ENCODE peak calls at places on chromosomes 12 and 14, in four cellular contexts. One of them, this sample, is unnamed.

GRCh38 chr12:95443458-95443857 is 30.5 kb upstream of the METAP2 start:
- DNase-seq in C1 segment of cervical spinal cord: no peak
- DNase-seq in nephron progenitor cell: no peak
- DNase-seq in lower lobe of right lung: no peak
- DNase-seq in this sample: no peak

GRCh38 chr14:38404616-38405015 is 148.7 kb upstream of the CLEC14A start:
- DNase-seq in C1 segment of cervical spinal cord: no peak
- DNase-seq in nephron progenitor cell: no peak
- DNase-seq in lower lobe of right lung: no peak
- DNase-seq in this sample: no peak

GRCh38 chr12:52631676-52632459 is 13.5 kb upstream of the KRT73 start:
- DNase-seq in C1 segment of cervical spinal cord: no peak
- DNase-seq in nephron progenitor cell: no peak
- DNase-seq in lower lobe of right lung: no peak
- DNase-seq in this sample: no peak

GRCh38 chr14:51304428-51304827 is 64.4 kb downstream of the TMX1 start:
- DNase-seq in C1 segment of cervical spinal cord: no peak
- DNase-seq in nephron progenitor cell: no peak
- DNase-seq in lower lobe of right lung: no peak
- DNase-seq in this sample: no peak

GRCh38 chr14:56549721-56550120 is 29.9 kb upstream of the TMEM260 start:
- DNase-seq in C1 segment of cervical spinal cord: no peak
- DNase-seq in nephron progenitor cell: no peak
- DNase-seq in lower lobe of right lung: no peak
- DNase-seq in this sample: no peak

GRCh38 chr14:75454963-75455546 is 27.2 kb downstream of the JDP2 start:
- DNase-seq in C1 segment of cervical spinal cord: no peak
- DNase-seq in nephron progenitor cell: no peak
- DNase-seq in lower lobe of right lung: peak; percentile 72
- DNase-seq in this sample: no peak

GRCh38 chr14:28609228-28609828 is 157.3 kb upstream of the FOXG1 start:
- DNase-seq in C1 segment of cervical spinal cord: no peak
- DNase-seq in nephron progenitor cell: peak; percentile 77
- DNase-seq in lower lobe of right lung: peak; percentile 50
- DNase-seq in this sample: peak; percentile 57

GRCh38 chr12:120399531-120399930 is 30.6 kb upstream of the MSI1 start:
- DNase-seq in C1 segment of cervical spinal cord: no peak
- DNase-seq in nephron progenitor cell: no peak
- DNase-seq in lower lobe of right lung: no peak
- DNase-seq in this sample: no peak

GRCh38 chr12:75724913-75725312 is 213.5 kb upstream of the KRR1 start:
- DNase-seq in C1 segment of cervical spinal cord: no peak
- DNase-seq in nephron progenitor cell: no peak
- DNase-seq in lower lobe of right lung: no peak
- DNase-seq in this sample: peak; percentile 35

GRCh38 chr14:74964787-74965769 is 9.7 kb upstream of the PGF start:
- DNase-seq in C1 segment of cervical spinal cord: no peak
- DNase-seq in nephron progenitor cell: no peak
- DNase-seq in lower lobe of right lung: no peak
- DNase-seq in this sample: no peak

GRCh38 chr14:102503576-102504224 is 5.9 kb downstream of the ANKRD9 start:
- DNase-seq in C1 segment of cervical spinal cord: no peak
- DNase-seq in nephron progenitor cell: no peak
- DNase-seq in lower lobe of right lung: no peak
- DNase-seq in this sample: no peak

GRCh38 chr12:570949-571794 is 92.1 kb downstream of the NINJ2 start:
- DNase-seq in C1 segment of cervical spinal cord: no peak
- DNase-seq in nephron progenitor cell: peak; percentile 32
- DNase-seq in lower lobe of right lung: peak; percentile 60
- DNase-seq in this sample: no peak

GRCh38 chr12:68163546-68164210 is 4.1 kb upstream of the IFNG start:
- DNase-seq in C1 segment of cervical spinal cord: no peak
- DNase-seq in nephron progenitor cell: no peak
- DNase-seq in lower lobe of right lung: no peak
- DNase-seq in this sample: no peak

GRCh38 chr12:18737819-18738218 is at the start of the genes CAPZA3 and PLCZ1:
- DNase-seq in C1 segment of cervical spinal cord: no peak
- DNase-seq in nephron progenitor cell: no peak
- DNase-seq in lower lobe of right lung: no peak
- DNase-seq in this sample: no peak

GRCh38 chr12:54587315-54587821 is 1.1 kb downstream of the PPP1R1A start:
- DNase-seq in C1 segment of cervical spinal cord: peak; percentile 51
- DNase-seq in nephron progenitor cell: no peak
- DNase-seq in lower lobe of right lung: no peak
- DNase-seq in this sample: no peak

GRCh38 chr12:56288705-56289387 is 11.3 kb downstream of the CS start:
- DNase-seq in C1 segment of cervical spinal cord: no peak
- DNase-seq in nephron progenitor cell: no peak
- DNase-seq in lower lobe of right lung: no peak
- DNase-seq in this sample: no peak

GRCh38 chr14:71956920-71957563 is 24.8 kb downstream of the RGS6 start:
- DNase-seq in C1 segment of cervical spinal cord: no peak
- DNase-seq in nephron progenitor cell: no peak
- DNase-seq in lower lobe of right lung: no peak
- DNase-seq in this sample: peak; percentile 61

GRCh38 chr12:30622509-30622908 is 73.2 kb downstream of the IPO8 start:
- DNase-seq in C1 segment of cervical spinal cord: no peak
- DNase-seq in nephron progenitor cell: no peak
- DNase-seq in lower lobe of right lung: no peak
- DNase-seq in this sample: no peak

GRCh38 chr14:69475194-69475818 is 9.2 kb upstream of the PLEKHD1 start:
- DNase-seq in C1 segment of cervical spinal cord: no peak
- DNase-seq in nephron progenitor cell: no peak
- DNase-seq in lower lobe of right lung: no peak
- DNase-seq in this sample: no peak

GRCh38 chr14:20866963-20867362 is 24.2 kb upstream of the RNASE3 start:
- DNase-seq in C1 segment of cervical spinal cord: no peak
- DNase-seq in nephron progenitor cell: peak; percentile 20
- DNase-seq in lower lobe of right lung: no peak
- DNase-seq in this sample: no peak

GRCh38 chr12:45309826-45310626 is 94.1 kb downstream of the ANO6 start:
- DNase-seq in C1 segment of cervical spinal cord: no peak
- DNase-seq in nephron progenitor cell: no peak
- DNase-seq in lower lobe of right lung: no peak
- DNase-seq in this sample: no peak

GRCh38 chr12:105393586-105393985 is 63.1 kb downstream of the C12orf75 start:
- DNase-seq in C1 segment of cervical spinal cord: no peak
- DNase-seq in nephron progenitor cell: no peak
- DNase-seq in lower lobe of right lung: no peak
- DNase-seq in this sample: no peak

GRCh38 chr14:95683793-95684192 is 2.4 kb upstream of the TCL1B start:
- DNase-seq in C1 segment of cervical spinal cord: no peak
- DNase-seq in nephron progenitor cell: no peak
- DNase-seq in lower lobe of right lung: no peak
- DNase-seq in this sample: no peak

GRCh38 chr12:80684077-80684495 is 23.3 kb upstream of the MYF6 start:
- DNase-seq in C1 segment of cervical spinal cord: no peak
- DNase-seq in nephron progenitor cell: no peak
- DNase-seq in lower lobe of right lung: no peak
- DNase-seq in this sample: no peak

GRCh38 chr12:14654416-14654815 is 42.0 kb downstream of the GUCY2C start:
- DNase-seq in C1 segment of cervical spinal cord: no peak
- DNase-seq in nephron progenitor cell: no peak
- DNase-seq in lower lobe of right lung: no peak
- DNase-seq in this sample: no peak

GRCh38 chr12:114407566-114408411 is 1.8 kb upstream of the TBX5 start:
- DNase-seq in C1 segment of cervical spinal cord: no peak
- DNase-seq in nephron progenitor cell: no peak
- DNase-seq in lower lobe of right lung: no peak
- DNase-seq in this sample: no peak

GRCh38 chr12:95185096-95185495 is 32.2 kb downstream of the FGD6 start:
- DNase-seq in C1 segment of cervical spinal cord: no peak
- DNase-seq in nephron progenitor cell: no peak
- DNase-seq in lower lobe of right lung: no peak
- DNase-seq in this sample: no peak

GRCh38 chr14:89765346-89765745 is 189.2 kb downstream of the EFCAB11 start:
- DNase-seq in C1 segment of cervical spinal cord: no peak
- DNase-seq in nephron progenitor cell: no peak
- DNase-seq in lower lobe of right lung: no peak
- DNase-seq in this sample: no peak

GRCh38 chr12:46770501-46771183 is 55.2 kb downstream of the SLC38A4 start:
- DNase-seq in C1 segment of cervical spinal cord: no peak
- DNase-seq in nephron progenitor cell: peak; percentile 22
- DNase-seq in lower lobe of right lung: no peak
- DNase-seq in this sample: no peak

GRCh38 chr12:52600941-52601481 is at the start of gene KRT72:
- DNase-seq in C1 segment of cervical spinal cord: no peak
- DNase-seq in nephron progenitor cell: no peak
- DNase-seq in lower lobe of right lung: no peak
- DNase-seq in this sample: no peak

GRCh38 chr12:113961921-113962710 is 4.0 kb downstream of the RBM19 start:
- DNase-seq in C1 segment of cervical spinal cord: no peak
- DNase-seq in nephron progenitor cell: no peak
- DNase-seq in lower lobe of right lung: no peak
- DNase-seq in this sample: no peak

GRCh38 chr12:65602579-65603295 is 221.5 kb upstream of the HMGA2 start:
- DNase-seq in C1 segment of cervical spinal cord: peak; percentile 12
- DNase-seq in nephron progenitor cell: peak; percentile 73
- DNase-seq in lower lobe of right lung: peak; percentile 73
- DNase-seq in this sample: peak; percentile 68

GRCh38 chr14:40028991-40029390 is 596.8 kb upstream of the FBXO33 start:
- DNase-seq in C1 segment of cervical spinal cord: no peak
- DNase-seq in nephron progenitor cell: no peak
- DNase-seq in lower lobe of right lung: no peak
- DNase-seq in this sample: no peak

GRCh38 chr14:76595266-76595665 is 166.0 kb upstream of the VASH1 start:
- DNase-seq in C1 segment of cervical spinal cord: no peak
- DNase-seq in nephron progenitor cell: no peak
- DNase-seq in lower lobe of right lung: no peak
- DNase-seq in this sample: no peak

GRCh38 chr12:116455540-116456306 is 103.5 kb upstream of the MAP1LC3B2 start:
- DNase-seq in C1 segment of cervical spinal cord: peak; percentile 34
- DNase-seq in nephron progenitor cell: peak; percentile 76
- DNase-seq in lower lobe of right lung: no peak
- DNase-seq in this sample: no peak

GRCh38 chr14:104518659-104519350 is 60.8 kb upstream of the C14orf180 start:
- DNase-seq in C1 segment of cervical spinal cord: no peak
- DNase-seq in nephron progenitor cell: no peak
- DNase-seq in lower lobe of right lung: no peak
- DNase-seq in this sample: no peak

GRCh38 chr12:25940886-25941285 is 17.6 kb upstream of the RASSF8 start:
- DNase-seq in C1 segment of cervical spinal cord: no peak
- DNase-seq in nephron progenitor cell: no peak
- DNase-seq in lower lobe of right lung: no peak
- DNase-seq in this sample: no peak

This sample was measured in WERI-Rb-1.